ENCODE peak calls at places on chromosomes 12 and 14, in four cellular contexts. A, L, P and W are unnamed samples.

GRCh38 chr14:103436533-103436932 is 51.3 kb downstream of the MARK3 start:
- DNase-seq in A (no peak), L (peak), P (no peak), W (no peak)

GRCh38 chr14:61188196-61188595 is 92.9 kb downstream of the TMEM30B start:
- DNase-seq in A (no peak), L (no peak), P (peak), W (peak)

GRCh38 chr14:55926007-55926406 is 192.2 kb upstream of the PELI2 start:
- DNase-seq in A (no peak), L (no peak), P (no peak), W (no peak)

GRCh38 chr14:33019346-33019745 is 80.7 kb downstream of the NPAS3 start:
- DNase-seq in A (no peak), L (no peak), P (no peak), W (no peak)

GRCh38 chr12:110775997-110776396 is 33.3 kb upstream of the PPP1CC start:
- DNase-seq in A (no peak), L (no peak), P (no peak), W (no peak)

GRCh38 chr12:79444089-79444488 is 246.7 kb downstream of the PAWR start:
- DNase-seq in A (no peak), L (peak), P (no peak), W (no peak)

GRCh38 chr12:102120886-102121285 is 903 bp downstream of the PARPBP start:
- DNase-seq in A (no peak), L (peak), P (no peak), W (peak)

GRCh38 chr14:35122696-35123387 is 490 bp downstream of the PRORP start:
- DNase-seq in A (no peak), L (peak), P (no peak), W (peak)

GRCh38 chr12:40225984-40226602 is 1.3 kb downstream of the LRRK2 start:
- DNase-seq in A (no peak), L (no peak), P (no peak), W (no peak)

GRCh38 chr12:93773122-93773871 is 96.1 kb downstream of the CRADD start:
- DNase-seq in A (no peak), L (peak), P (no peak), W (no peak)

GRCh38 chr12:7304456-7304855 is 584 bp downstream of the ACSM4 start:
- DNase-seq in A (no peak), L (no peak), P (no peak), W (peak)

GRCh38 chr12:627863-628805 is 35.1 kb downstream of the NINJ2 start:
- DNase-seq in A (no peak), L (no peak), P (no peak), W (peak)

DNA sequence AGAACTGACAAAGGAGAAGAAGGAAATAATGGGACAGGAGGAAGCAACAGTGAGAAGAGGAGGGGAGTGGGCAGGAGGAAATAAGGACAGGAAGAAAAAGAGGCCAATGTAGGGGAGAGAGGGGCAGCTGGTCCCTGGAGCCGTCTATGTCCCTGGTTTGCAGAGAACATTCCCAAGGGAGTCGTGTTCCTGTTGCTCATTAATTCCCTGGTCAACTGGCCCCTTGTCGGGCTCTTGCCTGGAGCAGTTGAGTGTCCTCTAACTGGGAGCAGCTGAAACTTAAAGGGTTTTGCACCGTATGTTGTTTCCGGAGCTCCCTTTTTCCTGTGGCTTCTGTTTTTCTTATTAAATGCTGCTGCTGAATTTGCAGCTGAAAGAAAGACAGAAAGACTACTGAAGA is 146.4 kb upstream of the RFLNA start:
- DNase-seq in A (no peak), L (no peak), P (no peak), W (no peak)
- H4K5ac ChIP-seq in A (no peak), L (no peak), P (no peak), W (no peak)

GRCh38 chr14:92538412-92539017 is 24.9 kb downstream of the RIN3 start:
- DNase-seq in A (no peak), L (no peak), P (no peak), W (no peak)
- H3K27ac ChIP-seq in A (no peak), L (no peak), P (no peak), W (no peak)

GRCh38 chr12:54478270-54478669 is 4.9 kb upstream of the GTSF1 start:
- DNase-seq in A (no peak), L (no peak), P (no peak), W (no peak)
- H4K5ac ChIP-seq in A (no peak), L (no peak), P (no peak), W (no peak)

GRCh38 chr14:75543786-75544185 is 21.5 kb downstream of the BATF start:
- DNase-seq in A (no peak), L (no peak), P (no peak), W (no peak)

GRCh38 chr14:75540479-75540851 is 18.2 kb downstream of the BATF start:
- DNase-seq in A (no peak), L (no peak), P (no peak), W (no peak)

GRCh38 chr14:75539562-75540478 is 17.6 kb downstream of the BATF start:
- DNase-seq in A (no peak), L (no peak), P (no peak), W (no peak)

GRCh38 chr14:75543258-75543657 is 21.0 kb downstream of the BATF start:
- DNase-seq in A (no peak), L (no peak), P (no peak), W (no peak)

DNA sequence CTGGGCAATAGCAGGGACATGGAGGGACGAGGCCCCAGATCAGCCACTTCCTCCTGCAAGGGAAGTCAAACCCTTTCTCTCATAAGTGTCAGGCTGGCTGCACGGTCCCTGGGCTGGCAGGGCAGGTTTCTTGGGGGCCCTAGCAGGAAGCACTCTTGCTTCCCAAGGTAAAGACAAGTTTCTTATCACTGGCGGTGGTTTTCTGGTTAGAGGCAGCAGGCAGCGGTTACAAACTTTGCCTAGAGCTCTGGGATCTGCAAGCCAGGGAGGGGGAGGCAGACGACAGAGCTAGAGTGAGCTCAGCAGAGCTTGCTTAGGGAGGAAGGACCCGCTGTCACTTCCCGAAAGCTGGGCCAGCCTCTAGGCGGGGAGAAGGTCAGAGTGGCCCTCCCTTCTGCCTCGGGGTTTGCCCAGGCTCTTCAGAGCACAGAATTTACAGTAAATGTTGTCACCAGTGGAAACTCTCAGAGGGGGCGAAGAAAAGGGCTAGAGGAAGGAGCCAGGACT is 20.4 kb downstream of the BATF start:
- DNase-seq in A (no peak), L (no peak), P (no peak), W (peak)
- H3K27ac ChIP-seq in A (no peak), L (no peak), P (no peak), W (no peak)

DNA sequence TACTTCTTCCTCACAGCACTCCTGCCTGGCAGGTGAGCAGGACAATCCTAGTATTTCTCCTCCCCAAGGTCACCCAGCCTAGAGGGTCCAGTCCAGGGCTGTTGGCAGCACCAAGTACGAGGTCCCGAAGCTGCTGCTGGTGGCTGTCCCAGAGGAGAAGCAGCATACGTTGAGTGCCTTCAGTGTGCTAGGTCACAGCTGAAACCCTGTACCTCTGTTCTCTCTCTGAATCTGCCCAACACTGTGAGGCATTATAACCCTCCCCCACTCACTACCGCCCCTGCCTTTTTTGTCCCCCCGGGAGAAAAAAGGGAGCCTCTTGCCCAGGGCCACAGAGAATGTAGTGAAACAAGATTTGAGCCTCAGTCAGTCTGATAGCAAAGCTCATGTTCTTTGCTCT is 53.4 kb downstream of the PPP2R5C start:
- DNase-seq in A (no peak), L (no peak), P (no peak), W (no peak)
- H4K5ac ChIP-seq in A (no peak), L (no peak), P (no peak), W (no peak)

GRCh38 chr12:45089417-45089816 is 38.5 kb upstream of the DBX2 start:
- DNase-seq in A (no peak), L (no peak), P (no peak), W (no peak)
- H3K27ac ChIP-seq in A (no peak), L (no peak), P (no peak), W (no peak)